ENCODE peak calls at places on chromosomes 1 and 21, in ten cellular contexts. One of them, this sample, is unnamed.

GRCh38 chr21:33976082-33976979 is 60.7 kb upstream of the ATP5PO start:
- DNase-seq in body of pancreas: no peak
- DNase-seq in colonic mucosa: peak
- DNase-seq in OCI-LY7: peak
- DNase-seq in lower lobe of right lung: no peak
- DNase-seq in CD8-positive, alpha-beta T cell: peak
- DNase-seq in GM23338: peak
- DNase-seq in Peyer's patch: peak
- DNase-seq in A549: peak
- DNase-seq in left ventricle myocardium inferior: peak
- DNase-seq in this sample: no peak

GRCh38 chr1:73998348-73998959 is 199.5 kb downstream of the LRRIQ3 start:
- DNase-seq in body of pancreas: no peak
- DNase-seq in colonic mucosa: no peak
- DNase-seq in OCI-LY7: peak
- DNase-seq in lower lobe of right lung: no peak
- DNase-seq in CD8-positive, alpha-beta T cell: no peak
- DNase-seq in GM23338: peak
- DNase-seq in Peyer's patch: no peak
- DNase-seq in A549: peak
- DNase-seq in left ventricle myocardium inferior: no peak
- DNase-seq in this sample: no peak

GRCh38 chr1:67347688-67348472 is 40.2 kb downstream of the IL12RB2 start:
- DNase-seq in body of pancreas: peak
- DNase-seq in colonic mucosa: peak
- DNase-seq in OCI-LY7: peak
- DNase-seq in lower lobe of right lung: no peak
- DNase-seq in CD8-positive, alpha-beta T cell: no peak
- DNase-seq in GM23338: peak
- DNase-seq in Peyer's patch: no peak
- DNase-seq in A549: peak
- DNase-seq in left ventricle myocardium inferior: peak
- DNase-seq in this sample: peak

GRCh38 chr1:67691712-67692111 is 6.7 kb downstream of the GADD45A start:
- DNase-seq in body of pancreas: no peak
- DNase-seq in colonic mucosa: no peak
- DNase-seq in OCI-LY7: no peak
- DNase-seq in lower lobe of right lung: no peak
- DNase-seq in CD8-positive, alpha-beta T cell: no peak
- DNase-seq in GM23338: no peak
- DNase-seq in Peyer's patch: no peak
- DNase-seq in A549: no peak
- DNase-seq in left ventricle myocardium inferior: no peak
- DNase-seq in this sample: no peak

GRCh38 chr1:87318806-87319205 is 9.9 kb upstream of the LMO4 start:
- DNase-seq in body of pancreas: no peak
- DNase-seq in colonic mucosa: no peak
- DNase-seq in OCI-LY7: no peak
- DNase-seq in lower lobe of right lung: no peak
- DNase-seq in CD8-positive, alpha-beta T cell: no peak
- DNase-seq in GM23338: no peak
- DNase-seq in Peyer's patch: no peak
- DNase-seq in A549: no peak
- DNase-seq in left ventricle myocardium inferior: no peak
- DNase-seq in this sample: no peak

GRCh38 chr1:64242895-64243756 is 39.7 kb downstream of the UBE2U start:
- DNase-seq in body of pancreas: no peak
- DNase-seq in colonic mucosa: no peak
- DNase-seq in OCI-LY7: peak
- DNase-seq in lower lobe of right lung: no peak
- DNase-seq in CD8-positive, alpha-beta T cell: no peak
- DNase-seq in GM23338: peak
- DNase-seq in Peyer's patch: no peak
- DNase-seq in A549: peak
- DNase-seq in left ventricle myocardium inferior: no peak
- DNase-seq in this sample: no peak

GRCh38 chr1:62794047-62794446 is 10.1 kb downstream of the ATG4C start:
- DNase-seq in body of pancreas: no peak
- DNase-seq in colonic mucosa: no peak
- DNase-seq in OCI-LY7: peak
- DNase-seq in lower lobe of right lung: no peak
- DNase-seq in CD8-positive, alpha-beta T cell: no peak
- DNase-seq in GM23338: no peak
- DNase-seq in Peyer's patch: peak
- DNase-seq in A549: no peak
- DNase-seq in left ventricle myocardium inferior: no peak
- DNase-seq in this sample: no peak

GRCh38 chr1:218620956-218621355 is 275.8 kb downstream of the TGFB2 start:
- DNase-seq in body of pancreas: no peak
- DNase-seq in colonic mucosa: no peak
- DNase-seq in OCI-LY7: no peak
- DNase-seq in lower lobe of right lung: no peak
- DNase-seq in CD8-positive, alpha-beta T cell: no peak
- DNase-seq in GM23338: no peak
- DNase-seq in Peyer's patch: no peak
- DNase-seq in A549: peak
- DNase-seq in left ventricle myocardium inferior: no peak
- DNase-seq in this sample: no peak

GRCh38 chr1:223483511-223483910 is 90.3 kb downstream of the CCDC185 start:
- DNase-seq in body of pancreas: no peak
- DNase-seq in colonic mucosa: no peak
- DNase-seq in OCI-LY7: no peak
- DNase-seq in lower lobe of right lung: no peak
- DNase-seq in CD8-positive, alpha-beta T cell: no peak
- DNase-seq in GM23338: no peak
- DNase-seq in Peyer's patch: no peak
- DNase-seq in A549: no peak
- DNase-seq in left ventricle myocardium inferior: no peak
- DNase-seq in this sample: no peak

GRCh38 chr1:219398815-219399396 is 214.0 kb downstream of the ZC3H11B start:
- DNase-seq in body of pancreas: no peak
- DNase-seq in colonic mucosa: no peak
- DNase-seq in OCI-LY7: no peak
- DNase-seq in lower lobe of right lung: no peak
- DNase-seq in CD8-positive, alpha-beta T cell: no peak
- DNase-seq in GM23338: no peak
- DNase-seq in Peyer's patch: no peak
- DNase-seq in A549: no peak
- DNase-seq in left ventricle myocardium inferior: peak
- DNase-seq in this sample: no peak

GRCh38 chr1:51792864-51793263 is 85.7 kb downstream of the NRDC start:
- DNase-seq in body of pancreas: no peak
- DNase-seq in colonic mucosa: no peak
- DNase-seq in OCI-LY7: no peak
- DNase-seq in lower lobe of right lung: no peak
- DNase-seq in CD8-positive, alpha-beta T cell: no peak
- DNase-seq in GM23338: no peak
- DNase-seq in Peyer's patch: no peak
- DNase-seq in A549: peak
- DNase-seq in left ventricle myocardium inferior: no peak
- DNase-seq in this sample: no peak

GRCh38 chr21:15015622-15016471 is 49.0 kb downstream of the NRIP1 start:
- DNase-seq in body of pancreas: no peak
- DNase-seq in colonic mucosa: no peak
- DNase-seq in OCI-LY7: no peak
- DNase-seq in lower lobe of right lung: no peak
- DNase-seq in CD8-positive, alpha-beta T cell: no peak
- DNase-seq in GM23338: no peak
- DNase-seq in Peyer's patch: no peak
- DNase-seq in A549: peak
- DNase-seq in left ventricle myocardium inferior: no peak
- DNase-seq in this sample: no peak

GRCh38 chr1:230072866-230073265 is 5.8 kb downstream of the GALNT2 start:
- DNase-seq in body of pancreas: no peak
- DNase-seq in colonic mucosa: no peak
- DNase-seq in OCI-LY7: no peak
- DNase-seq in lower lobe of right lung: no peak
- DNase-seq in CD8-positive, alpha-beta T cell: no peak
- DNase-seq in GM23338: no peak
- DNase-seq in Peyer's patch: no peak
- DNase-seq in A549: no peak
- DNase-seq in left ventricle myocardium inferior: no peak
- DNase-seq in this sample: no peak

GRCh38 chr1:23867953-23868847 is at the start of gene FUCA1:
- DNase-seq in body of pancreas: peak
- DNase-seq in colonic mucosa: peak
- DNase-seq in OCI-LY7: peak
- DNase-seq in lower lobe of right lung: peak
- DNase-seq in CD8-positive, alpha-beta T cell: peak
- DNase-seq in GM23338: peak
- DNase-seq in Peyer's patch: peak
- DNase-seq in A549: peak
- DNase-seq in left ventricle myocardium inferior: peak
- DNase-seq in this sample: peak

GRCh38 chr21:34243562-34243961 is 120.2 kb upstream of the KCNE2 start:
- DNase-seq in body of pancreas: peak
- DNase-seq in colonic mucosa: peak
- DNase-seq in OCI-LY7: peak
- DNase-seq in lower lobe of right lung: no peak
- DNase-seq in CD8-positive, alpha-beta T cell: no peak
- DNase-seq in GM23338: peak
- DNase-seq in Peyer's patch: no peak
- DNase-seq in A549: peak
- DNase-seq in left ventricle myocardium inferior: no peak
- DNase-seq in this sample: peak

GRCh38 chr1:7785108-7785507 is 1.0 kb downstream of the PER3 start:
- DNase-seq in body of pancreas: no peak
- DNase-seq in colonic mucosa: no peak
- DNase-seq in OCI-LY7: no peak
- DNase-seq in lower lobe of right lung: no peak
- DNase-seq in CD8-positive, alpha-beta T cell: no peak
- DNase-seq in GM23338: peak
- DNase-seq in Peyer's patch: no peak
- DNase-seq in A549: no peak
- DNase-seq in left ventricle myocardium inferior: no peak
- DNase-seq in this sample: no peak
- H3K27ac ChIP-seq in body of pancreas: peak
- H3K27ac ChIP-seq in colonic mucosa: no peak
- H3K27ac ChIP-seq in OCI-LY7: no peak
- H3K27ac ChIP-seq in lower lobe of right lung: peak
- H3K27ac ChIP-seq in CD8-positive, alpha-beta T cell: no peak
- H3K27ac ChIP-seq in GM23338: no peak
- H3K27ac ChIP-seq in Peyer's patch: no peak
- H3K27ac ChIP-seq in A549: no peak
- H3K27ac ChIP-seq in left ventricle myocardium inferior: peak
- H3K27ac ChIP-seq in this sample: no peak

GRCh38 chr1:21574464-21575151 is 65.4 kb downstream of the ALPL start:
- DNase-seq in body of pancreas: no peak
- DNase-seq in colonic mucosa: no peak
- DNase-seq in OCI-LY7: no peak
- DNase-seq in lower lobe of right lung: peak
- DNase-seq in CD8-positive, alpha-beta T cell: no peak
- DNase-seq in GM23338: peak
- DNase-seq in Peyer's patch: no peak
- DNase-seq in A549: no peak
- DNase-seq in left ventricle myocardium inferior: peak
- DNase-seq in this sample: peak
- H3K27ac ChIP-seq in body of pancreas: peak
- H3K27ac ChIP-seq in colonic mucosa: no peak
- H3K27ac ChIP-seq in OCI-LY7: no peak
- H3K27ac ChIP-seq in lower lobe of right lung: peak
- H3K27ac ChIP-seq in CD8-positive, alpha-beta T cell: no peak
- H3K27ac ChIP-seq in GM23338: peak
- H3K27ac ChIP-seq in Peyer's patch: peak
- H3K27ac ChIP-seq in A549: no peak
- H3K27ac ChIP-seq in left ventricle myocardium inferior: peak
- H3K27ac ChIP-seq in this sample: peak

GRCh38 chr21:43598416-43599120 is 60.7 kb downstream of the HSF2BP start:
- DNase-seq in body of pancreas: no peak
- DNase-seq in colonic mucosa: no peak
- DNase-seq in OCI-LY7: no peak
- DNase-seq in lower lobe of right lung: no peak
- DNase-seq in CD8-positive, alpha-beta T cell: no peak
- DNase-seq in GM23338: no peak
- DNase-seq in Peyer's patch: no peak
- DNase-seq in A549: no peak
- DNase-seq in left ventricle myocardium inferior: no peak
- DNase-seq in this sample: no peak
- H3K27ac ChIP-seq in body of pancreas: no peak
- H3K27ac ChIP-seq in colonic mucosa: no peak
- H3K27ac ChIP-seq in OCI-LY7: no peak
- H3K27ac ChIP-seq in lower lobe of right lung: no peak
- H3K27ac ChIP-seq in CD8-positive, alpha-beta T cell: no peak
- H3K27ac ChIP-seq in GM23338: no peak
- H3K27ac ChIP-seq in Peyer's patch: no peak
- H3K27ac ChIP-seq in A549: peak
- H3K27ac ChIP-seq in left ventricle myocardium inferior: no peak
- H3K27ac ChIP-seq in this sample: no peak

DNA sequence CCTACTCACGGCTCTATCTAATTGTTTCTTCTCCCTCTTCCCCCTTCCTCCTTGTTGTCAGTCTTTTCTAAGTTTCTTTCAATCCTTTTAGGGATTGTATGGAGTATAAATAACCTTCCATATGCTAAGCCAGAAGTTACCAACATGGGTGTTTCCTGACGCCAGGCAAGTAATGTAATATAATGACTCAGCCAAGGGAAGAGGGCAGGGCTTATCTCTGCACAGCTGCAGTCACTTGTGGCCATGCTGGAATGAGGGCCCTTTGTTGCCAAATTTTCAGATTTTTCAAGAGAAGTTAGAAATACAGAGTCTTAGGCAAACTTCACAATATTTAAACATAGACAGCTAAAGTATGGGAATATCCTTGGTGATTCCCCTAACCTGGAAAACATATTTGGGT is 194.6 kb downstream of the ST6GALNAC3 start:
- DNase-seq in body of pancreas: no peak
- DNase-seq in colonic mucosa: no peak
- DNase-seq in OCI-LY7: no peak
- DNase-seq in lower lobe of right lung: no peak
- DNase-seq in CD8-positive, alpha-beta T cell: no peak
- DNase-seq in GM23338: no peak
- DNase-seq in Peyer's patch: no peak
- DNase-seq in A549: no peak
- DNase-seq in left ventricle myocardium inferior: no peak
- DNase-seq in this sample: no peak
- H3K27ac ChIP-seq in body of pancreas: no peak
- H3K27ac ChIP-seq in colonic mucosa: no peak
- H3K27ac ChIP-seq in OCI-LY7: no peak
- H3K27ac ChIP-seq in lower lobe of right lung: no peak
- H3K27ac ChIP-seq in CD8-positive, alpha-beta T cell: no peak
- H3K27ac ChIP-seq in GM23338: no peak
- H3K27ac ChIP-seq in Peyer's patch: no peak
- H3K27ac ChIP-seq in A549: no peak
- H3K27ac ChIP-seq in left ventricle myocardium inferior: no peak
- H3K27ac ChIP-seq in this sample: no peak